ENCODE peak calls at places on chromosomes 16 and 17, in six cellular contexts. K, E, S, J, Z and M are unnamed samples.
A peak's percentile ranks its signal among the peaks of the same experiment; 100 is the strongest.

GRCh38 chr16:4968879-4969278 is 10.7 kb downstream of the SEC14L5 start:
- DNase-seq in E (no peak), J (no peak), K (no peak), Z (no peak), S (no peak), M (no peak)

GRCh38 chr16:89598199-89598598 is 15.2 kb upstream of the DPEP1 start:
- DNase-seq in K (no peak), J (no peak), Z (no peak), E (no peak), S (peak; percentile 13), M (no peak)

GRCh38 chr16:75237398-75238131 is 13.9 kb downstream of the BCAR1 start:
- DNase-seq in E (no peak), Z (no peak), K (no peak), J (no peak), S (no peak), M (no peak)

GRCh38 chr17:29567362-29568330 is 809 bp upstream of the ABHD15 start:
- DNase-seq in S (peak; percentile 53), J (peak; percentile 47), E (peak; percentile 64), Z (peak; percentile 24), K (peak; percentile 76), M (peak; percentile 83)

GRCh38 chr16:20857281-20857680 is 42.9 kb downstream of the DCUN1D3 start:
- DNase-seq in J (no peak), S (no peak), Z (no peak), E (no peak), K (no peak), M (no peak)

GRCh38 chr17:681738-682137 is 32.9 kb downstream of the VPS53 start:
- DNase-seq in E (no peak), Z (no peak), K (no peak), S (no peak), J (no peak), M (no peak)

GRCh38 chr17:73620414-73620813 is 23.8 kb downstream of the SDK2 start:
- DNase-seq in Z (no peak), J (no peak), K (no peak), S (no peak), E (no peak), M (no peak)

GRCh38 chr16:84446596-84447392 is 57.7 kb downstream of the MEAK7 start:
- DNase-seq in E (no peak), J (no peak), K (no peak), S (no peak), Z (no peak), M (no peak)

GRCh38 chr16:21150375-21151001 is at the start of gene DNAH3:
- DNase-seq in S (peak; percentile 18), J (no peak), E (no peak), K (peak; percentile 63), Z (no peak), M (no peak)

GRCh38 chr17:79033741-79034501 is 10.0 kb downstream of the C1QTNF1 start:
- DNase-seq in Z (no peak), J (no peak), K (no peak), E (no peak), S (peak; percentile 92), M (peak; percentile 48)

GRCh38 chr17:10286324-10286723 is 86.5 kb downstream of the MYH13 start:
- DNase-seq in K (no peak), J (no peak), E (no peak), Z (no peak), S (no peak), M (no peak)

GRCh38 chr16:49854227-49855203 is 1.4 kb downstream of the ZNF423 start:
- DNase-seq in Z (no peak), J (no peak), S (no peak), K (no peak), E (no peak), M (peak; percentile 64)

GRCh38 chr17:80663783-80664206 is 119.2 kb downstream of the RPTOR start:
- DNase-seq in E (no peak), Z (no peak), S (no peak), K (no peak), J (no peak), M (no peak)

GRCh38 chr17:72514888-72515287 is 394.1 kb downstream of the SOX9 start:
- DNase-seq in S (no peak), Z (no peak), E (no peak), J (peak; percentile 31), K (no peak), M (no peak)

GRCh38 chr17:82691714-82692113 is 6.8 kb downstream of the RAB40B start:
- DNase-seq in S (no peak), E (no peak), Z (no peak), J (no peak), K (no peak), M (peak; percentile 31)

GRCh38 chr16:87740909-87741424 is 24.8 kb downstream of the KLHDC4 start:
- DNase-seq in Z (no peak), S (peak; percentile 93), K (no peak), E (no peak), J (no peak), M (no peak)

GRCh38 chr16:7334801-7335560 is 2.3 kb downstream of the RBFOX1 start:
- DNase-seq in J (no peak), Z (no peak), S (no peak), E (no peak), K (no peak), M (no peak)

GRCh38 chr16:50960517-50961202 is 190.4 kb downstream of the SALL1 start:
- DNase-seq in S (no peak), Z (no peak), J (no peak), E (no peak), K (no peak), M (no peak)

GRCh38 chr16:67951485-67951884 is 7.6 kb upstream of the LCAT start:
- DNase-seq in J (no peak), E (no peak), Z (no peak), K (no peak), S (no peak), M (no peak)

GRCh38 chr17:47240375-47240764 is 13.3 kb upstream of the ITGB3 start:
- DNase-seq in E (no peak), S (no peak), Z (no peak), J (no peak), K (no peak), M (no peak)

GRCh38 chr16:88769617-88770458 is 15.2 kb downstream of the PIEZO1 start:
- DNase-seq in E (no peak), S (no peak), Z (no peak), J (peak; percentile 48), K (peak; percentile 67), M (peak; percentile 85)

GRCh38 chr16:68997564-68997963 is 107.9 kb upstream of the HAS3 start:
- DNase-seq in S (no peak), E (no peak), J (no peak), Z (no peak), K (no peak), M (no peak)

GRCh38 chr16:31869511-31870201 is 4.0 kb upstream of the ZNF267 start:
- DNase-seq in E (peak; percentile 78), J (peak; percentile 69), Z (no peak), S (no peak), K (no peak), M (no peak)